ENCODE peak calls at places on chromosomes 4 and X, in four cellular contexts. L is MM.1S, B is colonic mucosa, Q is astrocyte. W is an unnamed sample.

GRCh38 chr4:123352240-123352945 is 44.2 kb upstream of the SPRY1 start:
- DNase-seq in B (no peak), Q (peak; percentile 86), L (no peak), W (peak; percentile 42)

GRCh38 chrX:12210196-12210815 is 72.0 kb downstream of the FRMPD4 start:
- DNase-seq in Q (peak; percentile 57), L (no peak), B (no peak), W (peak; percentile 50)

GRCh38 chr4:24557036-24558022 is 27.0 kb downstream of the DHX15 start:
- DNase-seq in L (no peak), B (no peak), Q (peak; percentile 38), W (no peak)

GRCh38 chrX:150202641-150203248 is 160.4 kb upstream of the MAMLD1 start:
- DNase-seq in B (no peak), Q (no peak), L (no peak), W (no peak)

GRCh38 chr4:40193578-40193977 is 3.3 kb upstream of the RHOH start:
- DNase-seq in Q (no peak), L (no peak), B (no peak), W (no peak)

GRCh38 chr4:77636902-77637301 is 31.3 kb downstream of the CXCL13 start:
- DNase-seq in L (no peak), Q (peak; percentile 84), B (peak; percentile 82), W (peak; percentile 81)

GRCh38 chr4:173520921-173521473 is 9.0 kb downstream of the HAND2 start:
- DNase-seq in L (no peak), Q (no peak), B (no peak), W (no peak)

GRCh38 chr4:37715889-37716402 is 29.8 kb upstream of the RELL1 start:
- DNase-seq in B (peak; percentile 75), L (no peak), Q (peak; percentile 62), W (peak; percentile 35)

GRCh38 chrX:81875800-81876199 is 673.9 kb downstream of the SH3BGRL start:
- DNase-seq in L (no peak), Q (no peak), B (no peak), W (no peak)

GRCh38 chrX:48957477-48957826 is at the start of gene OTUD5:
- DNase-seq in L (no peak), B (no peak), Q (no peak), W (no peak)

GRCh38 chrX:66255359-66255967 is 91.4 kb downstream of the HEPH start:
- DNase-seq in B (no peak), L (no peak), Q (no peak), W (no peak)

GRCh38 chr4:112170451-112170993 is 25.3 kb downstream of the FAM241A start:
- DNase-seq in L (no peak), B (no peak), Q (peak; percentile 68), W (peak; percentile 49)

GRCh38 chrX:23790147-23790497 is 7.1 kb downstream of the SAT1 start:
- DNase-seq in B (no peak), L (no peak), Q (no peak), W (no peak)

GRCh38 chr4:39620551-39620950 is 18.1 kb downstream of the SMIM14 start:
- DNase-seq in B (no peak), L (no peak), Q (no peak), W (no peak)

GRCh38 chr4:13601060-13601459 is 26.5 kb downstream of the BOD1L1 start:
- DNase-seq in L (no peak), B (no peak), Q (no peak), W (no peak)

GRCh38 chrX:128425546-128425945 is 373.3 kb upstream of the ACTRT1 start:
- DNase-seq in L (no peak), B (no peak), Q (no peak), W (no peak)

GRCh38 chr4:38805530-38806145 is 1.0 kb upstream of the TLR1 start:
- DNase-seq in Q (no peak), B (peak; percentile 26), L (peak; percentile 73), W (no peak)

GRCh38 chr4:85963231-85963630 is 396.6 kb downstream of the MAPK10 start:
- DNase-seq in B (no peak), L (no peak), Q (no peak), W (no peak)

GRCh38 chr4:105715692-105716278 is 7.2 kb downstream of the GSTCD start:
- DNase-seq in Q (peak; percentile 17), B (no peak), L (peak; percentile 41), W (no peak)

GRCh38 chr4:113278324-113278934 is 229.0 kb downstream of the ANK2 start:
- DNase-seq in B (peak; percentile 64), L (peak; percentile 63), Q (peak; percentile 55), W (peak; percentile 21)

GRCh38 chr4:139594591-139595185 is 38.7 kb upstream of the SETD7 start:
- DNase-seq in B (no peak), Q (no peak), L (no peak), W (no peak)

GRCh38 chrX:17839269-17839668 is 21.8 kb downstream of the RAI2 start:
- DNase-seq in Q (no peak), B (no peak), L (no peak), W (no peak)

GRCh38 chrX:46257451-46257879 is 287.8 kb downstream of the ZNF674 start:
- DNase-seq in B (no peak), L (no peak), Q (no peak), W (peak; percentile 59)

GRCh38 chr4:110195561-110196205 is 2.7 kb downstream of the ELOVL6 start:
- DNase-seq in B (peak; percentile 35), L (no peak), Q (no peak), W (peak; percentile 49)

GRCh38 chr4:153222790-153223417 is 18.7 kb downstream of the TRIM2 start:
- DNase-seq in Q (no peak), B (peak; percentile 46), L (peak; percentile 54), W (no peak)

GRCh38 chrX:136816970-136817369 is 36.2 kb upstream of the ARHGEF6 start:
- DNase-seq in L (no peak), B (no peak), Q (peak; percentile 27), W (no peak)

GRCh38 chr4:54695359-54696149 is 37.8 kb downstream of the KIT start:
- DNase-seq in B (no peak), Q (no peak), L (no peak), W (no peak)

GRCh38 chrX:140504371-140505324 is at the start of gene SOX3:
- DNase-seq in Q (peak; percentile 11), B (no peak), L (no peak), W (no peak)
- H3K9ac ChIP-seq in Q (no peak within 1 kb of the TSS), B (no peak within 1 kb of the TSS), L (no peak within 1 kb of the TSS), W (no peak within 1 kb of the TSS)

DNA sequence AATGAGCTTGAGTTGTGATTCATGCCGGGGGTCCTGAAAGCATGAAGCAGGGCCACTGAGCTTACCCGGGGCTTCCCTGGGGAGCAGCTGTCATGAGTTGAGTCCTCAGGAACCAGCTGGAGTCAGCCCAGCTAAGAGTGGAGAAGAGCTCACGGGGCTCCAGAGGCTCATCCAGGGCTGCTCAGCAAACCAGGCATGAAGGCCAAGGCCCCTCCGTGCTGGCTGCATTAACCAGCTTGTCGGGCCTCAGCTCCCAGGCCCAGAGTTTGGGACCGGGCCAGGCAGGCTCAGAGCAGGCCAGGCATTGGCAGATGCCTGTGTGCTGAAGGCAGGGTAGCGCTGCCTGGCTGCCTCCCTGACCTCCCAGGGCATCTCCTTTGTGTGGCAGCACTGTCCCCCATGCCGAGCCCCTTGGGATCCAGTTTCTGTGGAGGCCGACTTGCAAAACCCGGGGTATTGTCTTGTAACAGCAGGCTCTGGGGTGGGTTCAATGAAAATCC is 68.1 kb upstream of the MSX1 start:
- DNase-seq in B (no peak), L (no peak), Q (peak; percentile 20), W (no peak)
- H3K9ac ChIP-seq in B (no peak overlapping the region), L (no peak overlapping the region), Q (no peak overlapping the region), W (no peak overlapping the region)

GRCh38 chrX:38985375-38985774 is 184.1 kb downstream of the MID1IP1 start:
- DNase-seq in B (no peak), L (peak; percentile 38), Q (no peak), W (no peak)

GRCh38 chrX:38986586-38986985 is 185.3 kb downstream of the MID1IP1 start:
- DNase-seq in Q (no peak), B (no peak), L (no peak), W (no peak)

GRCh38 chrX:38985945-38986344 is 184.7 kb downstream of the MID1IP1 start:
- DNase-seq in L (no peak), B (no peak), Q (no peak), W (no peak)

GRCh38 chrX:38982370-38982769 is 181.1 kb downstream of the MID1IP1 start:
- DNase-seq in Q (no peak), B (no peak), L (no peak), W (no peak)

DNA sequence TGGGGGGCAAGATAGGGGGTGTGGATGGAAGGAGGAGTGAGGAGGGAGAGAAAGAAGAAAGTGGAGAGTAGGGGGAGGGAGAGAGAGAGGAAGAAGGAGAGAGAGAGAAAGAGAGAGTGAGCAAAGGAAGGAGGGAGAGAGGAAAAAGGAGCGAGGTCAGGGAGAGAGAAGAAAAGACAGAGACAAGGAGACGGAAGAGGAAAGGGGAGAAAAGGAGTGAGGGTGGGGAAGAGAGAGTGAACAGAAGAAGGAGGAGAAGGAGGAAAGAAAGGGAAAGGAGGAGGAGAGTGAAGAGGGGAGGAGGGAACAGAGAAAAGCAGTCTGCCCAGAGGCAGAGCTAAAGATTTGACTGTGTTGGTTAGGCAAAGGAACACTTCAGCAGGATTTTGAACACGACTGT is 181.6 kb downstream of the MID1IP1 start:
- DNase-seq in L (no peak), B (no peak), Q (no peak), W (no peak)
- H3K9ac ChIP-seq in L (no peak overlapping the region), B (no peak overlapping the region), Q (no peak overlapping the region), W (no peak overlapping the region)

GRCh38 chr4:58734030-58734673 is 1624.0 kb upstream of the IGFBP7 start:
- DNase-seq in B (no peak), L (peak; percentile 64), Q (no peak), W (no peak)
- H3K9ac ChIP-seq in B (no peak overlapping the region), L (no peak overlapping the region), Q (no peak overlapping the region), W (no peak overlapping the region)

GRCh38 chr4:4857809-4858508 is 1.5 kb upstream of the MSX1 start:
- DNase-seq in L (no peak), Q (no peak), B (no peak), W (no peak)
- H3K9ac ChIP-seq in L (no peak overlapping the region), Q (no peak overlapping the region), B (no peak overlapping the region), W (no peak overlapping the region)

GRCh38 chrX:9440116-9440844 is 24.6 kb upstream of the TBL1X start:
- DNase-seq in L (no peak), B (no peak), Q (no peak), W (no peak)
- H3K9ac ChIP-seq in L (no peak overlapping the region), B (no peak overlapping the region), Q (no peak overlapping the region), W (no peak overlapping the region)

GRCh38 chr4:156635046-156635445 is 336.6 kb downstream of the PDGFC start:
- DNase-seq in Q (peak; percentile 40), B (no peak), L (no peak), W (no peak)

GRCh38 chr4:156636398-156636797 is 335.2 kb downstream of the PDGFC start:
- DNase-seq in Q (no peak), L (peak; percentile 71), B (no peak), W (no peak)

GRCh38 chr4:156634612-156635011 is 337.0 kb downstream of the PDGFC start:
- DNase-seq in L (no peak), Q (peak; percentile 56), B (no peak), W (no peak)

GRCh38 chr4:156638925-156639605 is 332.5 kb downstream of the PDGFC start:
- DNase-seq in L (no peak), Q (peak; percentile 91), B (no peak), W (no peak)

GRCh38 chr4:156638332-156638731 is 333.3 kb downstream of the PDGFC start:
- DNase-seq in Q (peak; percentile 75), L (no peak), B (no peak), W (no peak)
- H3K9ac ChIP-seq in Q (no peak overlapping the region), L (no peak overlapping the region), B (no peak overlapping the region), W (no peak overlapping the region)

GRCh38 chr4:81472249-81473085 is 760 bp upstream of the RASGEF1B start:
- DNase-seq in Q (peak; percentile 8), B (no peak), L (peak; percentile 86), W (no peak)
- H3K9ac ChIP-seq in Q (no peak overlapping the region), B (peak overlapping the region; percentile 73), L (peak overlapping the region; percentile 92), W (peak overlapping the region; percentile 71)